ENCODE peak calls at places on chromosomes 4 and X, in seven cellular contexts. One of them, this sample, is unnamed.

GRCh38 chrX:39900788-39901170 is 197.0 kb downstream of the BCOR start:
- DNase-seq in HS-27A: no peak
- DNase-seq in lower lobe of right lung: no peak
- DNase-seq in uterus: no peak
- DNase-seq in GM13976: no peak
- DNase-seq in stimulated activated CD8-positive, alpha-beta memory T cell treated with anti-CD3 and anti-CD28 coated beads, Interleukin-4, amount 100 ng/mL, for 4 hours: no peak
- DNase-seq in CD4-positive, alpha-beta T cell: no peak
- DNase-seq in this sample: no peak

GRCh38 chr4:147772459-147772969 is 40.6 kb downstream of the ARHGAP10 start:
- DNase-seq in HS-27A: peak; percentile 84
- DNase-seq in lower lobe of right lung: no peak
- DNase-seq in uterus: no peak
- DNase-seq in GM13976: no peak
- DNase-seq in stimulated activated CD8-positive, alpha-beta memory T cell treated with anti-CD3 and anti-CD28 coated beads, Interleukin-4, amount 100 ng/mL, for 4 hours: no peak
- DNase-seq in CD4-positive, alpha-beta T cell: no peak
- DNase-seq in this sample: peak; percentile 59

GRCh38 chr4:1592179-1593037 is 91.7 kb downstream of the FAM53A start:
- DNase-seq in HS-27A: no peak
- DNase-seq in lower lobe of right lung: peak; percentile 27
- DNase-seq in uterus: no peak
- DNase-seq in GM13976: no peak
- DNase-seq in stimulated activated CD8-positive, alpha-beta memory T cell treated with anti-CD3 and anti-CD28 coated beads, Interleukin-4, amount 100 ng/mL, for 4 hours: no peak
- DNase-seq in CD4-positive, alpha-beta T cell: no peak
- DNase-seq in this sample: no peak

GRCh38 chr4:146222313-146222712 is 8.0 kb downstream of the REELD1 start:
- DNase-seq in HS-27A: peak; percentile 54
- DNase-seq in lower lobe of right lung: no peak
- DNase-seq in uterus: no peak
- DNase-seq in GM13976: no peak
- DNase-seq in stimulated activated CD8-positive, alpha-beta memory T cell treated with anti-CD3 and anti-CD28 coated beads, Interleukin-4, amount 100 ng/mL, for 4 hours: no peak
- DNase-seq in CD4-positive, alpha-beta T cell: no peak
- DNase-seq in this sample: peak; percentile 84

GRCh38 chr4:1903035-1903434 is 31.8 kb downstream of the NSD2 start:
- DNase-seq in HS-27A: no peak
- DNase-seq in lower lobe of right lung: no peak
- DNase-seq in uterus: no peak
- DNase-seq in GM13976: no peak
- DNase-seq in stimulated activated CD8-positive, alpha-beta memory T cell treated with anti-CD3 and anti-CD28 coated beads, Interleukin-4, amount 100 ng/mL, for 4 hours: no peak
- DNase-seq in CD4-positive, alpha-beta T cell: no peak
- DNase-seq in this sample: no peak

GRCh38 chr4:106245176-106245575 is 70.8 kb downstream of the TBCK start:
- DNase-seq in HS-27A: no peak
- DNase-seq in lower lobe of right lung: no peak
- DNase-seq in uterus: no peak
- DNase-seq in GM13976: no peak
- DNase-seq in stimulated activated CD8-positive, alpha-beta memory T cell treated with anti-CD3 and anti-CD28 coated beads, Interleukin-4, amount 100 ng/mL, for 4 hours: no peak
- DNase-seq in CD4-positive, alpha-beta T cell: no peak
- DNase-seq in this sample: no peak

GRCh38 chr4:37324526-37324925 is 80.0 kb downstream of the NWD2 start:
- DNase-seq in HS-27A: no peak
- DNase-seq in lower lobe of right lung: no peak
- DNase-seq in uterus: no peak
- DNase-seq in GM13976: no peak
- DNase-seq in stimulated activated CD8-positive, alpha-beta memory T cell treated with anti-CD3 and anti-CD28 coated beads, Interleukin-4, amount 100 ng/mL, for 4 hours: no peak
- DNase-seq in CD4-positive, alpha-beta T cell: no peak
- DNase-seq in this sample: no peak

GRCh38 chr4:89519771-89520170 is 212.2 kb upstream of the GPRIN3 start:
- DNase-seq in HS-27A: no peak
- DNase-seq in lower lobe of right lung: no peak
- DNase-seq in uterus: no peak
- DNase-seq in GM13976: no peak
- DNase-seq in stimulated activated CD8-positive, alpha-beta memory T cell treated with anti-CD3 and anti-CD28 coated beads, Interleukin-4, amount 100 ng/mL, for 4 hours: no peak
- DNase-seq in CD4-positive, alpha-beta T cell: no peak
- DNase-seq in this sample: no peak

GRCh38 chr4:144906181-144906895 is 191.7 kb downstream of the ANAPC10 start:
- DNase-seq in HS-27A: no peak
- DNase-seq in lower lobe of right lung: no peak
- DNase-seq in uterus: no peak
- DNase-seq in GM13976: no peak
- DNase-seq in stimulated activated CD8-positive, alpha-beta memory T cell treated with anti-CD3 and anti-CD28 coated beads, Interleukin-4, amount 100 ng/mL, for 4 hours: no peak
- DNase-seq in CD4-positive, alpha-beta T cell: no peak
- DNase-seq in this sample: peak; percentile 55

GRCh38 chr4:164571593-164572385 is 182.1 kb upstream of the SMIM31 start:
- DNase-seq in HS-27A: peak; percentile 20
- DNase-seq in lower lobe of right lung: no peak
- DNase-seq in uterus: no peak
- DNase-seq in GM13976: no peak
- DNase-seq in stimulated activated CD8-positive, alpha-beta memory T cell treated with anti-CD3 and anti-CD28 coated beads, Interleukin-4, amount 100 ng/mL, for 4 hours: no peak
- DNase-seq in CD4-positive, alpha-beta T cell: no peak
- DNase-seq in this sample: no peak

GRCh38 chr4:152508386-152508785 is 27.5 kb downstream of the FBXW7 start:
- DNase-seq in HS-27A: no peak
- DNase-seq in lower lobe of right lung: no peak
- DNase-seq in uterus: no peak
- DNase-seq in GM13976: no peak
- DNase-seq in stimulated activated CD8-positive, alpha-beta memory T cell treated with anti-CD3 and anti-CD28 coated beads, Interleukin-4, amount 100 ng/mL, for 4 hours: no peak
- DNase-seq in CD4-positive, alpha-beta T cell: no peak
- DNase-seq in this sample: no peak

GRCh38 chr4:24103434-24104168 is 213.8 kb upstream of the PPARGC1A start:
- DNase-seq in HS-27A: no peak
- DNase-seq in lower lobe of right lung: no peak
- DNase-seq in uterus: no peak
- DNase-seq in GM13976: no peak
- DNase-seq in stimulated activated CD8-positive, alpha-beta memory T cell treated with anti-CD3 and anti-CD28 coated beads, Interleukin-4, amount 100 ng/mL, for 4 hours: no peak
- DNase-seq in CD4-positive, alpha-beta T cell: no peak
- DNase-seq in this sample: peak; percentile 21

GRCh38 chrX:15468036-15468435 is 25.1 kb downstream of the PIR start:
- DNase-seq in HS-27A: no peak
- DNase-seq in lower lobe of right lung: no peak
- DNase-seq in uterus: peak; percentile 35
- DNase-seq in GM13976: peak; percentile 21
- DNase-seq in stimulated activated CD8-positive, alpha-beta memory T cell treated with anti-CD3 and anti-CD28 coated beads, Interleukin-4, amount 100 ng/mL, for 4 hours: no peak
- DNase-seq in CD4-positive, alpha-beta T cell: no peak
- DNase-seq in this sample: no peak

GRCh38 chr4:74640111-74640903 is 154.0 kb downstream of the BTC start:
- DNase-seq in HS-27A: no peak
- DNase-seq in lower lobe of right lung: no peak
- DNase-seq in uterus: no peak
- DNase-seq in GM13976: no peak
- DNase-seq in stimulated activated CD8-positive, alpha-beta memory T cell treated with anti-CD3 and anti-CD28 coated beads, Interleukin-4, amount 100 ng/mL, for 4 hours: no peak
- DNase-seq in CD4-positive, alpha-beta T cell: no peak
- DNase-seq in this sample: no peak

GRCh38 chr4:142128529-142128928 is 492.1 kb downstream of the IL15 start:
- DNase-seq in HS-27A: no peak
- DNase-seq in lower lobe of right lung: no peak
- DNase-seq in uterus: peak; percentile 62
- DNase-seq in GM13976: no peak
- DNase-seq in stimulated activated CD8-positive, alpha-beta memory T cell treated with anti-CD3 and anti-CD28 coated beads, Interleukin-4, amount 100 ng/mL, for 4 hours: no peak
- DNase-seq in CD4-positive, alpha-beta T cell: no peak
- DNase-seq in this sample: no peak

GRCh38 chrX:153739754-153740486 is 15.3 kb downstream of the ABCD1 start:
- DNase-seq in HS-27A: no peak
- DNase-seq in lower lobe of right lung: no peak
- DNase-seq in uterus: no peak
- DNase-seq in GM13976: no peak
- DNase-seq in stimulated activated CD8-positive, alpha-beta memory T cell treated with anti-CD3 and anti-CD28 coated beads, Interleukin-4, amount 100 ng/mL, for 4 hours: no peak
- DNase-seq in CD4-positive, alpha-beta T cell: no peak
- DNase-seq in this sample: no peak

This sample was measured in SJSA1.